ENCODE peak calls at places on chromosomes 3 and 15, in four cellular contexts. J is psoas muscle, H is stomach, F is heart right ventricle. X is an unnamed sample.
A peak's percentile ranks its signal among the peaks of the same experiment; 100 is the strongest.

GRCh38 chr3:63519426-63519825 is 133.0 kb upstream of the SNTN start:
- DNase-seq in H (no peak), F (no peak), J (no peak), X (no peak)

GRCh38 chr3:44612678-44613077 is 12.2 kb upstream of the ZNF197 start:
- DNase-seq in H (no peak), J (no peak), F (no peak), X (no peak)

GRCh38 chr3:113035387-113035982 is 44.7 kb downstream of the GTPBP8 start:
- DNase-seq in H (peak; percentile 25), J (no peak), F (peak; percentile 54), X (peak; percentile 64)

GRCh38 chr3:19106307-19106706 is 42.0 kb upstream of the KCNH8 start:
- DNase-seq in H (no peak), F (no peak), J (no peak), X (no peak)

GRCh38 chr3:141233457-141234161 is 2.0 kb downstream of the PXYLP1 start:
- DNase-seq in J (no peak), H (no peak), F (no peak), X (no peak)

GRCh38 chr15:82040862-82041261 is 5.0 kb downstream of the MEX3B start:
- DNase-seq in J (no peak), H (no peak), F (no peak), X (no peak)

GRCh38 chr15:64515825-64516224 is 55.4 kb downstream of the ZNF609 start:
- DNase-seq in J (no peak), H (no peak), F (no peak), X (no peak)

GRCh38 chr15:49121901-49122300 is 33.5 kb downstream of the COPS2 start:
- DNase-seq in F (no peak), H (no peak), J (no peak), X (no peak)

GRCh38 chr3:119627461-119627860 is 29.8 kb downstream of the PLA1A start:
- DNase-seq in J (no peak), H (no peak), F (no peak), X (no peak)

GRCh38 chr3:104392327-104392726 is 974.4 kb upstream of the ALCAM start:
- DNase-seq in H (no peak), J (no peak), F (no peak), X (no peak)

GRCh38 chr15:76787273-76787672 is 117.9 kb downstream of the SCAPER start:
- DNase-seq in F (no peak), J (no peak), H (no peak), X (no peak)

GRCh38 chr3:155010416-155010815 is 69.7 kb upstream of the MME start:
- DNase-seq in H (no peak), F (no peak), J (no peak), X (no peak)

GRCh38 chr3:36906504-36907149 is 38.2 kb downstream of the TRANK1 start:
- DNase-seq in F (no peak), H (no peak), J (no peak), X (no peak)

GRCh38 chr3:96700322-96701315 is 113.8 kb upstream of the EPHA6 start:
- DNase-seq in F (no peak), H (no peak), J (no peak), X (no peak)

GRCh38 chr3:183513046-183513706 is 42.3 kb downstream of the KLHL6 start:
- DNase-seq in F (peak; percentile 17), H (no peak), J (no peak), X (no peak)

GRCh38 chr15:90863987-90864386 is 4.4 kb upstream of the FURIN start:
- DNase-seq in H (no peak), F (no peak), J (no peak), X (no peak)

GRCh38 chr3:181568693-181569092 is 143.0 kb upstream of the SOX2 start:
- DNase-seq in F (no peak), J (no peak), H (no peak), X (no peak)

GRCh38 chr15:101542306-101543025 is 53.0 kb upstream of the PCSK6 start:
- DNase-seq in H (no peak), J (no peak), F (peak; percentile 24), X (no peak)

GRCh38 chr3:194397757-194398312 is 1.2 kb downstream of the GP5 start:
- DNase-seq in F (no peak), H (no peak), J (no peak), X (no peak)

GRCh38 chr3:120460217-120460616 is 9.4 kb upstream of the FSTL1 start:
- DNase-seq in J (no peak), H (no peak), F (no peak), X (no peak)

GRCh38 chr15:96331942-96332853 is 1.7 kb downstream of the NR2F2 start:
- DNase-seq in H (no peak), F (no peak), J (peak; percentile 85), X (no peak)

GRCh38 chr15:59168536-59168935 is 38.1 kb upstream of the LDHAL6B start:
- DNase-seq in J (no peak), F (no peak), H (no peak), X (no peak)

GRCh38 chr3:43178891-43179366 is 73.0 kb upstream of the POMGNT2 start:
- DNase-seq in H (peak; percentile 43), F (no peak), J (no peak), X (peak; percentile 80)

GRCh38 chr3:127799476-127800222 is 22.7 kb downstream of the MGLL start:
- DNase-seq in J (peak; percentile 39), H (no peak), F (no peak), X (peak; percentile 80)

GRCh38 chr15:91420689-91421088 is 320.6 kb downstream of the SV2B start:
- DNase-seq in J (no peak), F (no peak), H (no peak), X (no peak)

GRCh38 chr15:84878504-84878903 is 6.0 kb upstream of the SLC28A1 start:
- DNase-seq in H (peak; percentile 79), J (peak; percentile 86), F (peak; percentile 59), X (peak; percentile 71)

GRCh38 chr3:119314821-119315220 is 20.6 kb downstream of the ARHGAP31 start:
- DNase-seq in J (no peak), F (no peak), H (no peak), X (no peak)

GRCh38 chr3:64548200-64548889 is 139.5 kb downstream of the ADAMTS9 start:
- DNase-seq in F (peak; percentile 38), H (peak; percentile 83), J (peak; percentile 57), X (no peak)

GRCh38 chr3:5160926-5161858 is 26.3 kb upstream of the EDEM1 start:
- DNase-seq in H (no peak), J (no peak), F (no peak), X (peak; percentile 21)

GRCh38 chr3:126315916-126316514 is 41.2 kb downstream of the KLF15 start:
- DNase-seq in F (no peak), H (no peak), J (no peak), X (no peak)

GRCh38 chr3:138082085-138082991 is 33.1 kb downstream of the DZIP1L start:
- DNase-seq in J (no peak), H (peak; percentile 47), F (no peak), X (peak; percentile 68)

GRCh38 chr15:68820205-68820588 is 498 bp downstream of the ANP32A start:
- DNase-seq in J (peak; percentile 79), F (peak; percentile 48), H (peak; percentile 46), X (peak; percentile 26)

GRCh38 chr3:109772520-109772919 is 435.2 kb upstream of the DPPA4 start:
- DNase-seq in H (no peak), J (no peak), F (no peak), X (no peak)

GRCh38 chr15:89383635-89384604 is 49.3 kb upstream of the POLG start:
- DNase-seq in J (no peak), H (no peak), F (peak; percentile 56), X (no peak)

GRCh38 chr3:186651678-186652215 is 11.5 kb downstream of the FETUB start:
- DNase-seq in J (no peak), H (no peak), F (no peak), X (no peak)
- H3K27ac ChIP-seq in J (no peak overlapping the region), H (no peak overlapping the region), F (no peak overlapping the region), X (no peak overlapping the region)

GRCh38 chr15:71538922-71539321 is 271.4 kb upstream of the NR2E3 start:
- DNase-seq in F (no peak), J (no peak), H (no peak), X (no peak)
- TF ChIP-seq CTCF in F (no peak), J (no peak), H (no peak), X (no peak)

GRCh38 chr15:67783303-67783702 is 42.0 kb upstream of the SKOR1 start:
- DNase-seq in J (no peak), H (no peak), F (no peak), X (no peak)
- H3K27ac ChIP-seq in J (no peak overlapping the region), H (no peak overlapping the region), F (no peak overlapping the region), X (no peak overlapping the region)

GRCh38 chr3:50290116-50290745 is 2.0 kb downstream of the IFRD2 start:
- DNase-seq in H (peak; percentile 57), J (no peak), F (peak; percentile 25), X (no peak)

GRCh38 chr3:50294492-50295403 is 2.5 kb upstream of the IFRD2 start:
- DNase-seq in F (no peak), J (no peak), H (no peak), X (no peak)

GRCh38 chr3:50292924-50293801 is 934 bp upstream of the IFRD2 start:
- DNase-seq in J (no peak), F (no peak), H (no peak), X (no peak)

GRCh38 chr3:50294089-50294488 is 1.9 kb upstream of the IFRD2 start:
- DNase-seq in J (no peak), H (no peak), F (no peak), X (no peak)

GRCh38 chr3:50292159-50292923 is at the start of gene IFRD2:
- DNase-seq in F (peak; percentile 97), J (peak; percentile 99), H (peak; percentile 98), X (peak; percentile 74)
- TF ChIP-seq CTCF in F (peak; percentile 9), J (no peak), H (no peak), X (no peak)

DNA sequence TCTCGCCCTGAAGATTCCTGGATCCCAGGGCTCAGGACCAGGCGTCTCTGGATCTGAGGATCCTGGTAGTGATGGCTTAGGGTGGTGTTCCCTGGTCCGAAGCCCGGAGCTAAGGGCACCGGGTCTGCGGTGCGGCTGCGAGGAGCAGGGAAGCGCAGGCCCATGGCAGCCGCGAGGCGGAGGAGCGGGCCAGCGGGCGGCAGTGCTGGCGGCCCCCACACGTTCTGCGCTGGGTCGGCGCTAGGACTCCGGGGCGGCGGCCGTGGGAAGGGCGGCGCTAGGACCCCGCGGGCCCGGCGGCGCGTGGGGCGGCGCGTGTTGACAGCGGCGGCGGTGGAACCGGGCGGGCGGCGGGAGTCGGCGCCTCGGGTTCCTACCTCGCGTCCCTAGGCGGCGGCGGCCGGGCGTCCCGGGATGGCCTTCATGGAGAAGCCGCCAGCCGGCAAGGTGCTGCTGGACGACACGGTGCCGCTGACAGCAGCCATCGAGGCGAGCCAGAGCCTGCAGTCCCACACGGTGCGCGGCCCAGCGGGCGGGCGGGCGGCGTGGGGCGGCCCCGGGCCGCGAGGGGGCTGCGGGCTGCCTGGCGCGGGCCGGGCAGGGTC is at the start of gene PXK:
- DNase-seq in J (peak; percentile 91), F (peak; percentile 78), H (peak; percentile 87), X (peak; percentile 52)
- H3K27ac ChIP-seq in J (peak within 1 kb of the TSS; percentile 43), F (peak within 1 kb of the TSS; percentile 69), H (peak within 1 kb of the TSS; percentile 71), X (peak within 1 kb of the TSS; percentile 80)

X was measured in RWPE1.